ENCODE peak calls at places on chromosomes 16 and 17, in six cellular contexts. One of them, this sample, is unnamed.

GRCh38 chr17:42891539-42892152 is 9.0 kb upstream of the G6PC1 start:
- DNase-seq in thyroid gland: peak
- DNase-seq in non-pigmented ciliary epithelial cell: no peak
- DNase-seq in anterior cingulate cortex: no peak
- DNase-seq in hypothalamus: no peak
- DNase-seq in NCI-H524 treated with DMSO at 0.1 percent for 48 hours: no peak
- DNase-seq in this sample: no peak

GRCh38 chr16:86199182-86199581 is 300.2 kb downstream of the IRF8 start:
- DNase-seq in thyroid gland: no peak
- DNase-seq in non-pigmented ciliary epithelial cell: no peak
- DNase-seq in anterior cingulate cortex: no peak
- DNase-seq in hypothalamus: no peak
- DNase-seq in NCI-H524 treated with DMSO at 0.1 percent for 48 hours: no peak
- DNase-seq in this sample: no peak

GRCh38 chr17:75661531-75661930 is 5.4 kb downstream of the RECQL5 start:
- DNase-seq in thyroid gland: no peak
- DNase-seq in non-pigmented ciliary epithelial cell: no peak
- DNase-seq in anterior cingulate cortex: peak
- DNase-seq in hypothalamus: no peak
- DNase-seq in NCI-H524 treated with DMSO at 0.1 percent for 48 hours: no peak
- DNase-seq in this sample: no peak

GRCh38 chr17:13114601-13115024 is 96.8 kb upstream of the ELAC2 start:
- DNase-seq in thyroid gland: no peak
- DNase-seq in non-pigmented ciliary epithelial cell: peak
- DNase-seq in anterior cingulate cortex: no peak
- DNase-seq in hypothalamus: no peak
- DNase-seq in NCI-H524 treated with DMSO at 0.1 percent for 48 hours: no peak
- DNase-seq in this sample: no peak

GRCh38 chr16:78432451-78432850 is 333.0 kb downstream of the WWOX start:
- DNase-seq in thyroid gland: peak
- DNase-seq in non-pigmented ciliary epithelial cell: no peak
- DNase-seq in anterior cingulate cortex: no peak
- DNase-seq in hypothalamus: no peak
- DNase-seq in NCI-H524 treated with DMSO at 0.1 percent for 48 hours: no peak
- DNase-seq in this sample: no peak

GRCh38 chr17:82320140-82320840 is 2.9 kb upstream of the CD7 start:
- DNase-seq in thyroid gland: no peak
- DNase-seq in non-pigmented ciliary epithelial cell: no peak
- DNase-seq in anterior cingulate cortex: no peak
- DNase-seq in hypothalamus: no peak
- DNase-seq in NCI-H524 treated with DMSO at 0.1 percent for 48 hours: no peak
- DNase-seq in this sample: no peak

GRCh38 chr17:75346906-75347305 is 57.7 kb upstream of the SLC25A19 start:
- DNase-seq in thyroid gland: no peak
- DNase-seq in non-pigmented ciliary epithelial cell: no peak
- DNase-seq in anterior cingulate cortex: no peak
- DNase-seq in hypothalamus: no peak
- DNase-seq in NCI-H524 treated with DMSO at 0.1 percent for 48 hours: no peak
- DNase-seq in this sample: no peak

GRCh38 chr16:23324727-23325126 is 22.6 kb downstream of the SCNN1B start:
- DNase-seq in thyroid gland: peak
- DNase-seq in non-pigmented ciliary epithelial cell: no peak
- DNase-seq in anterior cingulate cortex: no peak
- DNase-seq in hypothalamus: no peak
- DNase-seq in NCI-H524 treated with DMSO at 0.1 percent for 48 hours: no peak
- DNase-seq in this sample: peak

GRCh38 chr16:68972008-68972407 is 128.7 kb downstream of the TANGO6 start:
- DNase-seq in thyroid gland: no peak
- DNase-seq in non-pigmented ciliary epithelial cell: no peak
- DNase-seq in anterior cingulate cortex: no peak
- DNase-seq in hypothalamus: no peak
- DNase-seq in NCI-H524 treated with DMSO at 0.1 percent for 48 hours: peak
- DNase-seq in this sample: no peak

GRCh38 chr17:66602659-66603363 is 232.1 kb upstream of the CACNG5 start:
- DNase-seq in thyroid gland: no peak
- DNase-seq in non-pigmented ciliary epithelial cell: no peak
- DNase-seq in anterior cingulate cortex: no peak
- DNase-seq in hypothalamus: no peak
- DNase-seq in NCI-H524 treated with DMSO at 0.1 percent for 48 hours: no peak
- DNase-seq in this sample: no peak

GRCh38 chr16:11094075-11094593 is 149.8 kb downstream of the CLEC16A start:
- DNase-seq in thyroid gland: peak
- DNase-seq in non-pigmented ciliary epithelial cell: no peak
- DNase-seq in anterior cingulate cortex: no peak
- DNase-seq in hypothalamus: no peak
- DNase-seq in NCI-H524 treated with DMSO at 0.1 percent for 48 hours: no peak
- DNase-seq in this sample: no peak

GRCh38 chr16:49881890-49882289 is 26.0 kb upstream of the ZNF423 start:
- DNase-seq in thyroid gland: no peak
- DNase-seq in non-pigmented ciliary epithelial cell: no peak
- DNase-seq in anterior cingulate cortex: no peak
- DNase-seq in hypothalamus: no peak
- DNase-seq in NCI-H524 treated with DMSO at 0.1 percent for 48 hours: no peak
- DNase-seq in this sample: no peak

GRCh38 chr17:49577651-49577935 is 1.9 kb downstream of the NXPH3 start:
- DNase-seq in thyroid gland: no peak
- DNase-seq in non-pigmented ciliary epithelial cell: no peak
- DNase-seq in anterior cingulate cortex: no peak
- DNase-seq in hypothalamus: no peak
- DNase-seq in NCI-H524 treated with DMSO at 0.1 percent for 48 hours: no peak
- DNase-seq in this sample: no peak

GRCh38 chr17:76545918-76546555 is 6.2 kb downstream of the PRCD start:
- DNase-seq in thyroid gland: no peak
- DNase-seq in non-pigmented ciliary epithelial cell: no peak
- DNase-seq in anterior cingulate cortex: no peak
- DNase-seq in hypothalamus: no peak
- DNase-seq in NCI-H524 treated with DMSO at 0.1 percent for 48 hours: no peak
- DNase-seq in this sample: no peak